ENCODE peak calls at places on chromosomes 11 and 22, in eight cellular contexts. E, G, T, B, X, A, W and Q are unnamed samples.

GRCh38 chr11:118224512-118225180 is at the start of gene JAML:
- DNase-seq in E (no peak), G (no peak), T (no peak), B (no peak), X (peak), A (no peak), W (no peak), Q (no peak)

GRCh38 chr22:31105282-31105929 is 2.0 kb downstream of the SELENOM start:
- DNase-seq in E (no peak), G (no peak), T (no peak), B (no peak), X (no peak), A (no peak), W (no peak), Q (no peak)

GRCh38 chr11:121553806-121554205 is 101.0 kb upstream of the SORL1-AS1 start:
- DNase-seq in E (peak), G (peak), T (peak), B (no peak), X (no peak), A (peak), W (peak), Q (no peak)

GRCh38 chr11:134800130-134800529 is 388.1 kb upstream of the B3GAT1 start:
- DNase-seq in E (no peak), G (no peak), T (no peak), B (no peak), X (no peak), A (no peak), W (no peak), Q (no peak)

GRCh38 chr22:40263191-40263590 is 83.1 kb upstream of the ADSL start:
- DNase-seq in E (peak), G (no peak), T (no peak), B (peak), X (no peak), A (peak), W (no peak), Q (no peak)

GRCh38 chr22:46577361-46578249 is 40.2 kb upstream of the CELSR1 start:
- DNase-seq in E (no peak), G (no peak), T (no peak), B (peak), X (no peak), A (peak), W (no peak), Q (no peak)

GRCh38 chr22:36659762-36660509 is 43.6 kb downstream of the CACNG2 start:
- DNase-seq in E (peak), G (peak), T (peak), B (peak), X (peak), A (peak), W (peak), Q (peak)

GRCh38 chr11:122494171-122494570 is 161.4 kb upstream of the UBASH3B start:
- DNase-seq in E (peak), G (no peak), T (no peak), B (no peak), X (no peak), A (no peak), W (peak), Q (peak)

GRCh38 chr11:86696004-86696403 is 23.6 kb upstream of the ME3 start:
- DNase-seq in E (peak), G (peak), T (peak), B (no peak), X (no peak), A (no peak), W (peak), Q (peak)

GRCh38 chr11:69321877-69322350 is 28.0 kb downstream of the MYEOV start:
- DNase-seq in E (peak), G (no peak), T (peak), B (no peak), X (no peak), A (no peak), W (peak), Q (peak)

GRCh38 chr22:23700706-23701105 is 9.9 kb downstream of the RGL4 start:
- DNase-seq in E (no peak), G (peak), T (peak), B (no peak), X (no peak), A (peak), W (peak), Q (no peak)

GRCh38 chr22:49238181-49239141 is 589.2 kb downstream of the BRD1 start:
- DNase-seq in E (no peak), G (no peak), T (no peak), B (no peak), X (no peak), A (no peak), W (no peak), Q (no peak)

GRCh38 chr11:115317428-115318185 is 186.6 kb downstream of the CADM1 start:
- DNase-seq in E (no peak), G (no peak), T (no peak), B (no peak), X (no peak), A (no peak), W (peak), Q (no peak)

GRCh38 chr11:1232328-1233321 is 9.8 kb downstream of the MUC5B start:
- DNase-seq in E (no peak), G (no peak), T (no peak), B (no peak), X (no peak), A (peak), W (no peak), Q (no peak)

GRCh38 chr11:1231396-1232327 is 8.8 kb downstream of the MUC5B start:
- DNase-seq in E (no peak), G (no peak), T (no peak), B (no peak), X (no peak), A (peak), W (no peak), Q (no peak)

GRCh38 chr11:1234054-1234720 is 11.3 kb downstream of the MUC5B start:
- DNase-seq in E (no peak), G (no peak), T (no peak), B (no peak), X (no peak), A (peak), W (no peak), Q (no peak)

GRCh38 chr11:1234771-1235614 is 12.1 kb downstream of the MUC5B start:
- DNase-seq in E (no peak), G (no peak), T (no peak), B (no peak), X (no peak), A (peak), W (no peak), Q (no peak)

DNA sequence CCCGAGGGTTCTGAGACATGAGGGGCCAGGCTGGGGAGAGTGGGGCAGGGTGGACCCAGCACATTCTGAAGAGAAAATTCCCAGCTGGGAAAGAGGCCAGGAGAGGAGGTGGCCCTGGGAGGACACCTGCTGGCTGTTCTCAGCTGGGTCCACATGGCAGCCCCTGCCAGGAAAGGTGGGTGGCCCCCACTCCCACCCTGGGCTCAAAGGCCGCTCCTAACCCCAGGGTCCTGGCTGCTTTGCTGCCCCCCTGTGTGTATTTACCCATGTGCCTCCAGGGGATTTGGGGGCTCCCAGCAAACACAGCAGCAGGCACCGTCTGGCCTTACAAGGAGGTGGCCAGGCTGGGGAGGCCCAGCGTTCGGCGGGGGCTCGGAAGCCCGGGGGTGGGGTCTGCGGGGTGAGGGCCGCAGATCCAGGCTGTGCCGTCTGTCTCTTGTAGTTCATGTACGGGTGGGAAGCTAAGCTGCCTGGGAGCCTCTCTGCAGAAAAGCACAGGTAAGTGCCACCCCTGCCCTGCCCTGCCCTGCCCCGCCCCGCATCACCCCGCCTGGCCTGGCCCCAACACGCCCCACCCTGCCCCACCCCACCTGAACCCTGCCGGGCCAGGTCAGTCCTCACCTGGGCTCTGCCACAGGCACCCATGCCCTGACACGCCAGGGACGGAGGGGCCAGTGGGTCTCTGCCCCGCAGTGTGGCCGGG is 10.6 kb downstream of the MUC5B start:
- DNase-seq in E (no peak), G (no peak), T (no peak), B (no peak), X (no peak), A (peak), W (no peak), Q (no peak)
- TF ChIP-seq CTCF in E (no peak), G (peak), T (no peak), B (no peak), X (no peak), A (no peak), W (no peak), Q (no peak)

DNA sequence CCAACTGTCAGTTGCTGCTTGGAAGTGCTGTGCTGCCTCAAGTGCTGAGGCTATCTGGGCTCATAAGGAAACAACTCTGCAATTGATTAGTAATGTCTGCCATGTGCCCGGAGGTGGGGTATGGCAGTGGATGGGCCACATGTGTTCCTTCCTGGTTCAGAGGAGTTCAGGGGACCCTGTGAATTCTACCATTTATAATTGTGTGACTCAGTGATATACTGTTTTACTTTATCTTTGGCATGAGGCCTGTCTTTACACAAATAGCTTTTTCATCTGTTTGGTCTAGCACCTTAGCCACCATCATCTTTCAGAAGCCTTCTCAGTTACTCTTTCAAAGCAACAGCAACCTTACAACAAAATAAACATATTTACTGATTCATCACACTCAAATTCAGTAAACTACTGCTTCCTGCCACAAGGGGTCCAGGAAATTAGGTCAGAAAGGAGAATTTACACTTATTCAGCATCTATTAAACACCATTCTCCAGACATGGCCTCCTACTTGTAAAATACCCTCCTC is 20.9 kb downstream of the DKK3 start:
- DNase-seq in E (peak), G (no peak), T (peak), B (peak), X (peak), A (no peak), W (peak), Q (peak)
- TF ChIP-seq CTCF in E (peak), G (no peak), T (peak), B (peak), X (peak), A (peak), W (peak), Q (peak)

DNA sequence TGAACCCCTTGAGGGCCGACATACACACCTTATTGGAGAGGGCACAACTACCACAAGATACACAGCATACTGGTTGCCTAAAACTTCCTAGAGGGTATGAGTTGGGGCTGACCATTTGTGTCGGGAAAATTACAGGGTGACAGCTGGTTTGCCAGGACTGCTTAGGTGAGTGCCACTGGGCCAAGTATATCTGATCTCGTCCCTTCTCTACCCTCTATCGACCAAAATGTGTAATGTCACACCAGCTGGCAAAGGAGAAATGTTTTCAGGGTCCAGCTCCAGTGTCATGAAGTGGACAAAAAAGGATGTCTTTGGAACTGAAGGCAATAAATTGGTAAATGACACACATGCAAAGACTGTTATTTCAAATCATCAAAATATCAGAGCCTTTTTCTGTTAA is 126.1 kb downstream of the PGR start:
- DNase-seq in E (no peak), G (peak), T (no peak), B (no peak), X (peak), A (no peak), W (no peak), Q (no peak)
- TF ChIP-seq CTCF in E (no peak), G (peak), T (no peak), B (no peak), X (peak), A (no peak), W (no peak), Q (peak)

GRCh38 chr22:28260619-28261018 is 341.6 kb upstream of the PITPNB start:
- DNase-seq in E (no peak), G (no peak), T (no peak), B (no peak), X (no peak), A (no peak), W (no peak), Q (no peak)

GRCh38 chr22:28254396-28254795 is 335.3 kb upstream of the PITPNB start:
- DNase-seq in E (peak), G (no peak), T (no peak), B (no peak), X (no peak), A (no peak), W (peak), Q (no peak)

DNA sequence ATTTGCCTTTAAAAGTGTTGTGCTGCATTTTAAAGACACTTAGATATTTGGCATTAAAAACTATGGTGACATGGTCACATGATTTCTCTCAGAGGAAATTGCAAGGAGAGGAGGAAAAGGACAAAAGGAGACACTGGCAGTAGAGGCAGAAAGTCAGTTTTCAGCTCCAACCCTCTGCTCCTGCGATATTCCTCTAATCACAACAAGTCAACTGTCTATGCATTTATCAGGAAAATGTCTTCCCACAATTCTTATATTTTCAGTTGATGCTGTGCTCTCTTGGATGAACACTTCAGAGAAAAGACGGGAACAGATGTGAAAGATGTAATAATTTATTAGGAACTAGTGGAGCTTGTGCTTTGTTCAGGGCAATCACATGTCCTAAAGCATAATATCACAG is 340.7 kb upstream of the PITPNB start:
- DNase-seq in E (no peak), G (no peak), T (no peak), B (no peak), X (no peak), A (no peak), W (no peak), Q (no peak)
- TF ChIP-seq CTCF in E (no peak), G (no peak), T (no peak), B (no peak), X (no peak), A (no peak), W (no peak), Q (no peak)

GRCh38 chr11:2088746-2089535 is 50.2 kb downstream of the IGF2 start:
- DNase-seq in E (no peak), G (peak), T (no peak), B (no peak), X (no peak), A (no peak), W (no peak), Q (no peak)
- TF ChIP-seq CTCF in E (peak), G (peak), T (peak), B (no peak), X (no peak), A (no peak), W (no peak), Q (peak)

DNA sequence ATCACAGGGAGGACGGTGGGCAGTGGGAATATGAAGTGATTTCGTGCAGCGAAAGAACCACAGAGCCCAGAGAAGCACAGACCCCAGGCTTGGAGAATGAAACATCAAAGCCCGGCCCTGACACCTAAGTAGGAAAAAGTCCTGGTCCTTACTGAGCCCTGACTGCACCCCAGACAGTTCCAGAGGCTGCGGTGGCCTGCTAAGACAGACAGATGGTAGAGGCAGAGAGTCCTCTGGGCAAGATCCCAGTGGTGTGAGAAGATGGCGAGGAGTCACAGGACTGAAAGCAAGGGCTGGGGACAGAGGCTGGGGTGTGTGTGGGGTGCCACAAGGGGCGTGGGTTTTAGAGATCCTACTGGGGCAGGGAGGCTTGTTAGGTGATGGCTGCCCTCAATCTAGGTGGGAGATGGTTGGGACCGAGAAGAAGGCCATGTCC is 3.7 kb downstream of the CBX6 start:
- DNase-seq in E (no peak), G (no peak), T (no peak), B (no peak), X (no peak), A (peak), W (no peak), Q (no peak)
- TF ChIP-seq CTCF in E (no peak), G (no peak), T (no peak), B (no peak), X (no peak), A (no peak), W (no peak), Q (no peak)

GRCh38 chr11:70944636-70945035 is 307.7 kb downstream of the SHANK2 start:
- DNase-seq in E (no peak), G (no peak), T (no peak), B (peak), X (no peak), A (no peak), W (no peak), Q (no peak)
- TF ChIP-seq CTCF in E (no peak), G (no peak), T (no peak), B (peak), X (no peak), A (no peak), W (no peak), Q (peak)

DNA sequence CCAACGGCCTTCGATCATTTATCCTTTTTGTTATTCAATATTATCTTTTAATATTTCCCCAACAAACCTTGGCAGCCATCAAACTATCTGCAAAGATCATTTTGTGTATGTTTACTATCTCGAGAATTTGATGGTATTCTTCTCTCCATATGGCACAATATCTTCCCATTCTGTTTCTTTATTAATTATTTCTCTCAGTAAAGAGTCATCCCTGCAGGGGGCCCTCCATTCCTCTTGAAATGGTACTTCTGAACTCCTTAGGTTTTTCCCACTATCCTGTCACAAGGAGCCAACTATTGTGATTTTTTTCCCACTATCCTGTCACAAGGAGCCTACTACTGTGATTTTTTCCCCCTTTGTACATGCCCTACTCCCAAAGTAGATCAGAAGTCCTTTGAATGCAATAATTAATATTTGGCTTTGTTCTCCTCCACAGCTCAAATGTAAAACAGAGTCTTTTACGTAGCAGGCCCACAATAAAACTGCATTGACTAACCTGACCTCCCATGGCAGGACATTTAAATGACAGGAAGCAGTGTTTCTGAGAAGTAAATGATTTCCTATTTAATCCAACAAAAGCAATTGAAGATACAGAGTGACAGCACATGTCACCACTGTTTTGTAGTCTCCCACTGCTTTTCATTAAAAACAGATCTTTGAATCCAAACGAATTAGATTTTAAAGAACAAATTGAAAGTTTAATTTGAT is 43.3 kb downstream of the PDGFD start:
- DNase-seq in E (no peak), G (no peak), T (no peak), B (no peak), X (no peak), A (no peak), W (no peak), Q (no peak)
- TF ChIP-seq CTCF in E (no peak), G (no peak), T (no peak), B (no peak), X (no peak), A (no peak), W (no peak), Q (no peak)